ENCODE peak calls at places on chromosomes 12 and 14, in eight cellular contexts. One of them, this sample, is unnamed.

GRCh38 chr12:117118838-117119591 is 19.8 kb upstream of the TESC start:
- DNase-seq in endothelial cell of umbilical vein: no peak
- DNase-seq in sigmoid colon: no peak
- DNase-seq in HepG2: peak; percentile 44
- DNase-seq in stomach: no peak
- DNase-seq in esophagus muscularis mucosa: no peak
- DNase-seq in suprapubic skin: no peak
- DNase-seq in HCT116: no peak
- DNase-seq in this sample: no peak

GRCh38 chr14:67643671-67644070 is 24.0 kb downstream of the ARG2 start:
- DNase-seq in endothelial cell of umbilical vein: no peak
- DNase-seq in sigmoid colon: no peak
- DNase-seq in HepG2: no peak
- DNase-seq in stomach: no peak
- DNase-seq in esophagus muscularis mucosa: no peak
- DNase-seq in suprapubic skin: no peak
- DNase-seq in HCT116: no peak
- DNase-seq in this sample: no peak

GRCh38 chr12:823043-823698 is 70.8 kb downstream of the WNK1 start:
- DNase-seq in endothelial cell of umbilical vein: no peak
- DNase-seq in sigmoid colon: no peak
- DNase-seq in HepG2: no peak
- DNase-seq in stomach: no peak
- DNase-seq in esophagus muscularis mucosa: no peak
- DNase-seq in suprapubic skin: no peak
- DNase-seq in HCT116: no peak
- DNase-seq in this sample: no peak

GRCh38 chr12:53098354-53098981 is 1.0 kb downstream of the IGFBP6 start:
- DNase-seq in endothelial cell of umbilical vein: peak; percentile 34
- DNase-seq in sigmoid colon: peak; percentile 86
- DNase-seq in HepG2: no peak
- DNase-seq in stomach: peak; percentile 24
- DNase-seq in esophagus muscularis mucosa: no peak
- DNase-seq in suprapubic skin: peak; percentile 65
- DNase-seq in HCT116: peak; percentile 41
- DNase-seq in this sample: no peak

GRCh38 chr12:28583771-28584261 is 393.6 kb downstream of the CCDC91 start:
- DNase-seq in endothelial cell of umbilical vein: no peak
- DNase-seq in sigmoid colon: no peak
- DNase-seq in HepG2: no peak
- DNase-seq in stomach: no peak
- DNase-seq in esophagus muscularis mucosa: no peak
- DNase-seq in suprapubic skin: no peak
- DNase-seq in HCT116: no peak
- DNase-seq in this sample: no peak

GRCh38 chr14:92154283-92154942 is 32.6 kb downstream of the CPSF2 start:
- DNase-seq in endothelial cell of umbilical vein: no peak
- DNase-seq in sigmoid colon: no peak
- DNase-seq in HepG2: peak; percentile 65
- DNase-seq in stomach: no peak
- DNase-seq in esophagus muscularis mucosa: no peak
- DNase-seq in suprapubic skin: no peak
- DNase-seq in HCT116: no peak
- DNase-seq in this sample: no peak

GRCh38 chr14:103819503-103820307 is 27.7 kb downstream of the PPP1R13B start:
- DNase-seq in endothelial cell of umbilical vein: peak; percentile 30
- DNase-seq in sigmoid colon: peak; percentile 80
- DNase-seq in HepG2: peak; percentile 63
- DNase-seq in stomach: peak; percentile 60
- DNase-seq in esophagus muscularis mucosa: no peak
- DNase-seq in suprapubic skin: peak; percentile 66
- DNase-seq in HCT116: no peak
- DNase-seq in this sample: peak; percentile 19

GRCh38 chr12:109492371-109492770 is 14.9 kb downstream of the UBE3B start:
- DNase-seq in endothelial cell of umbilical vein: no peak
- DNase-seq in sigmoid colon: no peak
- DNase-seq in HepG2: no peak
- DNase-seq in stomach: peak; percentile 28
- DNase-seq in esophagus muscularis mucosa: no peak
- DNase-seq in suprapubic skin: no peak
- DNase-seq in HCT116: no peak
- DNase-seq in this sample: no peak

GRCh38 chr14:19949218-19949617 is 18.5 kb downstream of the OR4K1 start:
- DNase-seq in endothelial cell of umbilical vein: no peak
- DNase-seq in sigmoid colon: no peak
- DNase-seq in HepG2: no peak
- DNase-seq in stomach: no peak
- DNase-seq in esophagus muscularis mucosa: no peak
- DNase-seq in suprapubic skin: no peak
- DNase-seq in HCT116: no peak
- DNase-seq in this sample: no peak

GRCh38 chr12:8108808-8109398 is 14.5 kb upstream of the CLEC4A start:
- DNase-seq in endothelial cell of umbilical vein: peak; percentile 85
- DNase-seq in sigmoid colon: peak; percentile 75
- DNase-seq in HepG2: peak; percentile 62
- DNase-seq in stomach: peak; percentile 77
- DNase-seq in esophagus muscularis mucosa: no peak
- DNase-seq in suprapubic skin: peak; percentile 77
- DNase-seq in HCT116: peak; percentile 63
- DNase-seq in this sample: peak; percentile 66

GRCh38 chr12:90953956-90954421 is 987 bp downstream of the CCER1 start:
- DNase-seq in endothelial cell of umbilical vein: no peak
- DNase-seq in sigmoid colon: no peak
- DNase-seq in HepG2: peak; percentile 38
- DNase-seq in stomach: no peak
- DNase-seq in esophagus muscularis mucosa: no peak
- DNase-seq in suprapubic skin: no peak
- DNase-seq in HCT116: no peak
- DNase-seq in this sample: no peak

GRCh38 chr12:51442324-51442723 is 17.7 kb downstream of the SLC4A8 start:
- DNase-seq in endothelial cell of umbilical vein: no peak
- DNase-seq in sigmoid colon: no peak
- DNase-seq in HepG2: no peak
- DNase-seq in stomach: no peak
- DNase-seq in esophagus muscularis mucosa: no peak
- DNase-seq in suprapubic skin: no peak
- DNase-seq in HCT116: no peak
- DNase-seq in this sample: no peak

GRCh38 chr12:12704593-12705230 is 8.7 kb upstream of the GPR19 start:
- DNase-seq in endothelial cell of umbilical vein: peak; percentile 86
- DNase-seq in sigmoid colon: peak; percentile 79
- DNase-seq in HepG2: peak; percentile 92
- DNase-seq in stomach: peak; percentile 62
- DNase-seq in esophagus muscularis mucosa: no peak
- DNase-seq in suprapubic skin: no peak
- DNase-seq in HCT116: peak; percentile 84
- DNase-seq in this sample: peak; percentile 75

GRCh38 chr12:49515266-49515665 is 23.6 kb upstream of the KCNH3 start:
- DNase-seq in endothelial cell of umbilical vein: peak; percentile 83
- DNase-seq in sigmoid colon: no peak
- DNase-seq in HepG2: no peak
- DNase-seq in stomach: no peak
- DNase-seq in esophagus muscularis mucosa: peak; percentile 12
- DNase-seq in suprapubic skin: no peak
- DNase-seq in HCT116: no peak
- DNase-seq in this sample: no peak

GRCh38 chr14:64755661-64756265 is 51.5 kb downstream of the PLEKHG3 start:
- DNase-seq in endothelial cell of umbilical vein: no peak
- DNase-seq in sigmoid colon: no peak
- DNase-seq in HepG2: no peak
- DNase-seq in stomach: no peak
- DNase-seq in esophagus muscularis mucosa: no peak
- DNase-seq in suprapubic skin: no peak
- DNase-seq in HCT116: no peak
- DNase-seq in this sample: no peak

GRCh38 chr12:90888316-90888715 is 66.7 kb downstream of the CCER1 start:
- DNase-seq in endothelial cell of umbilical vein: no peak
- DNase-seq in sigmoid colon: no peak
- DNase-seq in HepG2: no peak
- DNase-seq in stomach: no peak
- DNase-seq in esophagus muscularis mucosa: no peak
- DNase-seq in suprapubic skin: no peak
- DNase-seq in HCT116: no peak
- DNase-seq in this sample: no peak

GRCh38 chr12:57852620-57853509 is 6.3 kb upstream of the CTDSP2 start:
- DNase-seq in endothelial cell of umbilical vein: no peak
- DNase-seq in sigmoid colon: peak; percentile 87
- DNase-seq in HepG2: peak; percentile 32
- DNase-seq in stomach: no peak
- DNase-seq in esophagus muscularis mucosa: no peak
- DNase-seq in suprapubic skin: no peak
- DNase-seq in HCT116: no peak
- DNase-seq in this sample: peak; percentile 51
- H3K27ac ChIP-seq in endothelial cell of umbilical vein: no peak overlapping the region
- H3K27ac ChIP-seq in sigmoid colon: peak overlapping the region; percentile 100
- H3K27ac ChIP-seq in HepG2: no peak overlapping the region
- H3K27ac ChIP-seq in stomach: peak overlapping the region; percentile 2
- H3K27ac ChIP-seq in esophagus muscularis mucosa: peak overlapping the region; percentile 88
- H3K27ac ChIP-seq in suprapubic skin: peak overlapping the region; percentile 69
- H3K27ac ChIP-seq in HCT116: no peak overlapping the region
- H3K27ac ChIP-seq in this sample: peak overlapping the region; percentile 74

GRCh38 chr12:93676408-93677194 is 574 bp upstream of the CRADD start:
- DNase-seq in endothelial cell of umbilical vein: no peak
- DNase-seq in sigmoid colon: no peak
- DNase-seq in HepG2: no peak
- DNase-seq in stomach: no peak
- DNase-seq in esophagus muscularis mucosa: peak; percentile 78
- DNase-seq in suprapubic skin: no peak
- DNase-seq in HCT116: no peak
- DNase-seq in this sample: no peak

GRCh38 chr12:93678779-93679178 is 1.6 kb downstream of the CRADD start:
- DNase-seq in endothelial cell of umbilical vein: no peak
- DNase-seq in sigmoid colon: no peak
- DNase-seq in HepG2: no peak
- DNase-seq in stomach: no peak
- DNase-seq in esophagus muscularis mucosa: peak; percentile 60
- DNase-seq in suprapubic skin: no peak
- DNase-seq in HCT116: no peak
- DNase-seq in this sample: no peak

GRCh38 chr12:93674386-93674785 is 2.8 kb upstream of the CRADD start:
- DNase-seq in endothelial cell of umbilical vein: no peak
- DNase-seq in sigmoid colon: no peak
- DNase-seq in HepG2: no peak
- DNase-seq in stomach: no peak
- DNase-seq in esophagus muscularis mucosa: no peak
- DNase-seq in suprapubic skin: no peak
- DNase-seq in HCT116: no peak
- DNase-seq in this sample: no peak

GRCh38 chr12:93679308-93679933 is 2.2 kb downstream of the CRADD start:
- DNase-seq in endothelial cell of umbilical vein: no peak
- DNase-seq in sigmoid colon: no peak
- DNase-seq in HepG2: no peak
- DNase-seq in stomach: no peak
- DNase-seq in esophagus muscularis mucosa: peak; percentile 60
- DNase-seq in suprapubic skin: no peak
- DNase-seq in HCT116: no peak
- DNase-seq in this sample: no peak

GRCh38 chr12:93677195-93678064 is at the start of gene CRADD:
- DNase-seq in endothelial cell of umbilical vein: peak; percentile 97
- DNase-seq in sigmoid colon: peak; percentile 92
- DNase-seq in HepG2: peak; percentile 98
- DNase-seq in stomach: peak; percentile 76
- DNase-seq in esophagus muscularis mucosa: peak; percentile 95
- DNase-seq in suprapubic skin: peak; percentile 89
- DNase-seq in HCT116: peak; percentile 97
- DNase-seq in this sample: peak; percentile 84
- TF ChIP-seq POLR2A in endothelial cell of umbilical vein: peak; percentile 73
- TF ChIP-seq POLR2A in sigmoid colon: peak; percentile 72
- TF ChIP-seq POLR2A in HepG2: peak; percentile 90
- TF ChIP-seq POLR2A in stomach: peak; percentile 35
- TF ChIP-seq POLR2A in esophagus muscularis mucosa: no peak
- TF ChIP-seq POLR2A in suprapubic skin: peak; percentile 63
- TF ChIP-seq POLR2A in HCT116: peak; percentile 79
- TF ChIP-seq POLR2A in this sample: peak; percentile 55

DNA sequence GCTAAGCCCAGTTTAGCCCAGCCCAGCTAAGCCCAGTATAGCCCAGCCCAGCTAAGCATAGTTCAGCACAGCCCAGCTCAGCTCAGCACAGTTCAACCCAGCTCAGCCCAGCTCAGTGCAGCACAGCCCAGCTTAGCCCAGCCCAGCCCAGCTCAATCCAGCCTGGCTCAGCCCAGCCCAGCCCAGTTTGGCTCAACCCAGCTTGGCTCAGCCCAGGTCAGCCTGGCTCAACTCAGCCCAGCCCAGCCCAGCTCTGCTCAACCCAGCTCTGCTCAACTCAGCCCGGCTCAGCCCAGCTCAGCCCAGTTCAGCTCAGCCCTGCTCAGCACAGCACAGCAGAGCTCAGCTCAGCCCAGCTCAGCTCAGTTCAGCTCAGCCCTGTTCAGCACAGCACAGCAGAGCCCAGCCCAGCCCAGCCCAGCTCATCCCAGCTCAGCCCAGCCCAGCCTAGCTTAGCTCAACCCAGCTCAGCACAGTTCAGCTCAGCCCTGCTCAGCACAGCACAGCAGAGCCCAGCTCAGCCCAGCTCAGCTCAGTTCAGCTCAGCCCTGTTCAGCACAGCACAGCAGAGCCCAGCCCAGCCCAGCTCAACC is 330.9 kb downstream of the TMEM121 start:
- DNase-seq in endothelial cell of umbilical vein: no peak
- DNase-seq in sigmoid colon: peak; percentile 33
- DNase-seq in HepG2: no peak
- DNase-seq in stomach: no peak
- DNase-seq in esophagus muscularis mucosa: no peak
- DNase-seq in suprapubic skin: peak; percentile 50
- DNase-seq in HCT116: no peak
- DNase-seq in this sample: no peak
- TF ChIP-seq POLR2AphosphoS5 in endothelial cell of umbilical vein: no peak
- TF ChIP-seq POLR2AphosphoS5 in sigmoid colon: no peak
- TF ChIP-seq POLR2AphosphoS5 in HepG2: no peak
- TF ChIP-seq POLR2AphosphoS5 in stomach: no peak
- TF ChIP-seq POLR2AphosphoS5 in esophagus muscularis mucosa: no peak
- TF ChIP-seq POLR2AphosphoS5 in suprapubic skin: no peak
- TF ChIP-seq POLR2AphosphoS5 in HCT116: no peak
- TF ChIP-seq POLR2AphosphoS5 in this sample: no peak

DNA sequence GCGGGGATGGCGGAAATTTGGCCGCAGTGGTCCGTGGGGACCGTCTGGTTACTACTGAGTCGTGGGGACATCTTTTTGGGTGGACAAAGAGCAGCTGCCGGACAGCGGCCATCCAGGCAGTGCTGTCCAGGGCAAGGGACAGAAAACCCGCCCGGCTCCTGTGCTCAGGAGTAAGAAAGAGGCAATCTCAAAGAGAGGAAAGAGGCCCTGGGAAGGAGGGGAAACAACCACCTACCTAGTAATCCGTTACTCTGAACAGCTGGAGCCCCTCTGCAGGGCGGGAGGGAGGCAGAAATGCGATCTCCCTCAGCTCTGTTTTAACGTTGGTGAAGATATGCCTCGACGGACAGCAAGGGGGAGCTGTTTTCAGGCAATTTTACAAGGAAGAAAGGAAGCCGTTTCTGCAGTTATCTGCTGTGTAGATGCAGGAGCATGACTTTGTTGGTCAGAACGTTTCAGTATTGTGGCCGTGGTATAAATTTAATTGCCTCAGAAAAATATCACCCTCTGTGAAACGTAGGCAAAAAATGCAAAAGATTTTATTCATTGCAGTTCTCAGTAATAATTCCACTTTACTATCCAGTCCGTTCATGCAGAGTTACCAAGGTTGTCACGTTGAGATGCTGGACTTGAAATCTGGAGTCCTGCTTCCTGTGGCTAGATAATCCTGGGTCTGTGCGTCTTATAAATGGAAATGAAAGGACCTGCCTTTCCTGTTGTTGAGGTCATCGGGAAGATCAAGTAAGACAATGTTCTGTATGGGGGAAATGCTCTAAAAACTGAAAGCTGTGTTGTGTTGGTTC is 1.1 kb upstream of the AVPR1A start:
- DNase-seq in endothelial cell of umbilical vein: peak; percentile 51
- DNase-seq in sigmoid colon: no peak
- DNase-seq in HepG2: peak; percentile 32
- DNase-seq in stomach: no peak
- DNase-seq in esophagus muscularis mucosa: no peak
- DNase-seq in suprapubic skin: no peak
- DNase-seq in HCT116: peak; percentile 43
- DNase-seq in this sample: no peak
- H3K27ac ChIP-seq in endothelial cell of umbilical vein: no peak overlapping the region
- H3K27ac ChIP-seq in sigmoid colon: no peak overlapping the region
- H3K27ac ChIP-seq in HepG2: no peak overlapping the region
- H3K27ac ChIP-seq in stomach: no peak overlapping the region
- H3K27ac ChIP-seq in esophagus muscularis mucosa: no peak overlapping the region
- H3K27ac ChIP-seq in suprapubic skin: no peak overlapping the region
- H3K27ac ChIP-seq in HCT116: no peak overlapping the region
- H3K27ac ChIP-seq in this sample: no peak overlapping the region